ENCODE peak calls at places on chromosomes 16 and 17, in five cellular contexts. L is thoracic aorta, O is body of pancreas, Z is mucosa of descending colon, K is uterus. N is an unnamed sample.
A peak's percentile ranks its signal among the peaks of the same experiment; 100 is the strongest.

GRCh38 chr17:5854871-5855554 is 215.2 kb upstream of the WSCD1 start:
- DNase-seq in L (no peak), O (no peak), Z (no peak), K (no peak), N (no peak)

GRCh38 chr17:42422412-42422957 is 571 bp downstream of the CAVIN1 start:
- DNase-seq in L (no peak), O (peak; percentile 33), Z (peak; percentile 59), K (no peak), N (peak; percentile 52)

GRCh38 chr16:52964290-52964689 is 88.4 kb downstream of the CHD9NB start:
- DNase-seq in L (no peak), O (no peak), Z (no peak), K (no peak), N (peak; percentile 0)

GRCh38 chr17:68512967-68513474 is 791 bp downstream of the PRKAR1A start:
- DNase-seq in L (no peak), O (no peak), Z (no peak), K (peak; percentile 22), N (peak; percentile 59)

GRCh38 chr17:39999067-39999466 is 16.2 kb upstream of the CSF3 start:
- DNase-seq in L (no peak), O (no peak), Z (no peak), K (no peak), N (no peak)

GRCh38 chr17:66347661-66348604 is 45.5 kb downstream of the PRKCA start:
- DNase-seq in L (no peak), O (no peak), Z (peak; percentile 55), K (no peak), N (peak; percentile 43)

GRCh38 chr16:2022723-2023097 is 3.1 kb downstream of the NPW start:
- DNase-seq in L (no peak), O (peak; percentile 48), Z (no peak), K (peak; percentile 60), N (peak; percentile 46)

GRCh38 chr17:9728005-9728404 is 63.4 kb downstream of the DHRS7C start:
- DNase-seq in L (no peak), O (no peak), Z (no peak), K (no peak), N (no peak)

GRCh38 chr16:51134876-51135275 is 16.2 kb downstream of the SALL1 start:
- DNase-seq in L (no peak), O (no peak), Z (no peak), K (no peak), N (no peak)

GRCh38 chr16:12729448-12729847 is 74.2 kb downstream of the CPPED1 start:
- DNase-seq in L (no peak), O (no peak), Z (no peak), K (no peak), N (peak; percentile 66)

GRCh38 chr16:9072806-9073341 is 18.6 kb upstream of the HAPSTR1 start:
- DNase-seq in L (no peak), O (no peak), Z (no peak), K (no peak), N (peak; percentile 90)

GRCh38 chr17:75704963-75705875 is 16.0 kb upstream of the ITGB4 start:
- DNase-seq in L (no peak), O (no peak), Z (no peak), K (no peak), N (no peak)

GRCh38 chr16:53150769-53151168 is 96.0 kb downstream of the CHD9 start:
- DNase-seq in L (no peak), O (no peak), Z (no peak), K (no peak), N (no peak)

GRCh38 chr17:65560628-65561371 is 648 bp downstream of the AXIN2 start:
- DNase-seq in L (peak; percentile 58), O (peak; percentile 94), Z (peak; percentile 89), K (peak; percentile 86), N (peak; percentile 90)

GRCh38 chr17:4733073-4733531 is 1.9 kb downstream of the MED11 start:
- DNase-seq in L (no peak), O (peak; percentile 68), Z (peak; percentile 34), K (no peak), N (no peak)

GRCh38 chr16:49528035-49528434 is 154.4 kb downstream of the C16orf78 start:
- DNase-seq in L (no peak), O (peak; percentile 5), Z (no peak), K (peak; percentile 46), N (peak; percentile 56)

GRCh38 chr17:47066841-47067682 is 88.0 kb upstream of the RPRML start:
- DNase-seq in L (peak; percentile 47), O (peak; percentile 85), Z (peak; percentile 74), K (peak; percentile 71), N (peak; percentile 95)

GRCh38 chr16:23691483-23692189 is 12.9 kb downstream of the PLK1 start:
- DNase-seq in L (no peak), O (no peak), Z (no peak), K (no peak), N (peak; percentile 35)

GRCh38 chr17:28371245-28372202 is at the start of gene SARM1:
- DNase-seq in L (peak; percentile 66), O (peak; percentile 72), Z (peak; percentile 81), K (peak; percentile 93), N (peak; percentile 79)

GRCh38 chr17:64658931-64659330 is 3.2 kb downstream of the SMURF2 start:
- DNase-seq in L (no peak), O (no peak), Z (no peak), K (no peak), N (peak; percentile 77)

GRCh38 chr17:78972507-78973105 is 7.1 kb downstream of the LGALS3BP start:
- DNase-seq in L (no peak), O (no peak), Z (no peak), K (no peak), N (no peak)

DNA sequence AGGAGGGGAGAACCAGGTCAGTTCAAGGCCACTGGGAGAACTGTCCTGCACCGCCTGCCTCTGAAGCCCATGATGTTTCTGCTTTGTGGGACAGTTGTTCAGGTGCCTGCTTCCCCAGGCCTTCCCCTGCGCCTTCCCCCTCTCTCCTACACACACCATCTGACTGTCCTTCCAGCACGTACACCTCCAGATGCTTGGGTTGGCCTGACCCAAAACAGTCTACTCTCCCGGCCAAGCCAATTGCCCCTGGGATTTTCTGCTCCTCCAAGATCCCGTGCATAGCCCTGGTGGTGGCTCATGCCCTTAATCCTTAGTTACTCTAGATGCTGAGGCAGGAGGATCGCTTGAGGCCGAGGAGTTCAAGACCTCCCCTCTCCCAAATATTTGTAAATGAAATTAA is 684 bp upstream of the RSAD1 start:
- DNase-seq in L (no peak), O (peak; percentile 17), Z (peak; percentile 30), K (no peak), N (no peak)
- H3K4me3 ChIP-seq in L (peak overlapping the region; percentile 95), O (no peak overlapping the region), Z (no peak overlapping the region), K (no peak overlapping the region), N (no peak overlapping the region)

GRCh38 chr17:80645706-80646325 is 101.2 kb downstream of the RPTOR start:
- DNase-seq in L (no peak), O (no peak), Z (no peak), K (no peak), N (no peak)

GRCh38 chr17:80643700-80644099 is 99.1 kb downstream of the RPTOR start:
- DNase-seq in L (no peak), O (no peak), Z (no peak), K (no peak), N (no peak)

GRCh38 chr17:80647746-80648145 is 103.1 kb downstream of the RPTOR start:
- DNase-seq in L (no peak), O (no peak), Z (no peak), K (no peak), N (peak; percentile 78)

GRCh38 chr17:80644588-80644987 is 100.0 kb downstream of the RPTOR start:
- DNase-seq in L (no peak), O (no peak), Z (no peak), K (no peak), N (no peak)

DNA sequence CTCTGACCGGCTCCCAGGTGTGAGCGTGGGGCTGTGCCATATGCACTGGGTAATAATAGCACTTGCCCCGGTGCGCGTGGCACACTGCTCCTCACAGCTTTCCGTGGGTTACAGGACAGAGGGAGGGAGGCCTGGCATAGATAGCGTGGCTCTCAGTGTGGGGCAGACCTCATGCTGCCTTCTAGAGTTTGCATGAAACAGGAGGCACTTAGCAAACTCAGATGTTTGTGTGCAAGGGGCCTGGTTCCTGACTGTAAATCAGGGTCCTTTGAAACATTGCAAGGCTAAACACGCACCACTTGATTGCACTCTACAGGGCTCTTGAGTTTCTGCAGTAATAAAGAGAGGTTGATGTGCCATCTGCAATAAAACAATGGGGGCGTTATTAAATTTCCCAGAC is 101.7 kb downstream of the RPTOR start:
- DNase-seq in L (no peak), O (no peak), Z (no peak), K (no peak), N (no peak)
- TF ChIP-seq CTCF in L (no peak), O (no peak), Z (no peak), K (no peak), N (no peak)

GRCh38 chr17:59838196-59838911 is 54.4 kb downstream of the TUBD1 start:
- DNase-seq in L (no peak), O (peak; percentile 43), Z (no peak), K (no peak), N (peak; percentile 70)
- H3K4me3 ChIP-seq in L (peak overlapping the region; percentile 77), O (peak overlapping the region; percentile 38), Z (peak overlapping the region; percentile 68), K (peak overlapping the region; percentile 63), N (peak overlapping the region; percentile 83)

DNA sequence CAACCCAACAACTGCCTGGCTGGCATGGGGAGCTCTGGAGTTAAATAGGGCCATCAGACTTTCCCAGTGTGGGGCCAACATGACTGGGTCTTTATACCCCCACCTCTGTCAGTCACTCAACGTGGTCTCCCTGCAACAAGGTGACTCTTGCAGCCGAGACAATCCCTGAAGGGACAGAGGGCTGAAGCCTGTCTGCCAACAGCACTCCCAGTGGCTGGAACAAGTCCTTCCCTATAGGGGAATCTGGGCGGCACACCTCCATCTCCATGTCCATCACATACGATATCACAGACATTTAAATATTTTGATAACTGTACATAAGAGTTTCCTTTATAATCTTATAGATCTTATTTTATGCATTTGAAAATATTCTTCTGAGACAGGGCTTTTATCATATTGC is 4.8 kb upstream of the MAPT start:
- DNase-seq in L (no peak), O (no peak), Z (no peak), K (no peak), N (no peak)
- TF ChIP-seq CTCF in L (no peak), O (no peak), Z (no peak), K (no peak), N (peak; percentile 15)

GRCh38 chr16:73062640-73063283 is 14.8 kb upstream of the ZFHX3 start:
- DNase-seq in L (no peak), O (no peak), Z (peak; percentile 38), K (no peak), N (no peak)

GRCh38 chr16:73064996-73065349 is 17.0 kb upstream of the ZFHX3 start:
- DNase-seq in L (no peak), O (no peak), Z (peak; percentile 46), K (no peak), N (no peak)

GRCh38 chr16:73063854-73064226 is 15.9 kb upstream of the ZFHX3 start:
- DNase-seq in L (no peak), O (no peak), Z (no peak), K (no peak), N (no peak)

GRCh38 chr16:73064227-73064995 is 16.5 kb upstream of the ZFHX3 start:
- DNase-seq in L (no peak), O (no peak), Z (peak; percentile 50), K (no peak), N (no peak)

DNA sequence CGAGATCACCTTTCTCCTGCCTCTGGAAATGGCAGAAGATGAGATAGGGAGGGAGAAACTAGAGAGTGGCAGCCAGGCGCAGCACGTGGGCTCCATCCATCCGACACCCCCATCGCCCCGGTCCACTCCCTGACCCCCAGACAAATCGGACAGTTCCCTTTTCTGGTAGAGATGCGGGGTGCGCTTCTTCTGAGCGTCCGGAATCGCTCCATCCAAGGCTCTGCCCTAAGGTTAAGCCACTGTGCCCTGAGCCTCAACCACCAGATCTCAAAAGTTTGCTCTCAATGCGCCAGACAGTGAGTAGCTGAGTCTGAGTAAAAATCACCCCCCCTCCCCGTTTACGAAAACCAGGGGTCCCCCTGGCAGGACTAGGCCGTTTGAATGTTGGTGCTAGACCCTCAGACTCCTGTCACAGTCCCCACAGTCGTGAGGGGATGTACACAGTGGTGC is 15.4 kb upstream of the ZFHX3 start:
- DNase-seq in L (no peak), O (no peak), Z (peak; percentile 30), K (no peak), N (no peak)
- H3K4me3 ChIP-seq in L (peak overlapping the region; percentile 89), O (no peak overlapping the region), Z (no peak overlapping the region), K (no peak overlapping the region), N (peak overlapping the region; percentile 49)